ENCODE peak calls at places on chromosomes 11 and 22, in eight cellular contexts. D is A673, F is A549, C is hepatocyte, K is fibroblast of lung, M is IMR-90, P is psoas muscle, U is HCT116. T is an unnamed sample.

GRCh38 chr11:61059260-61059752 is 43.0 kb upstream of the CD5 start:
- DNase-seq in D (no peak), F (no peak), C (no peak), K (no peak), M (no peak), P (no peak), U (no peak), T (no peak)

GRCh38 chr11:124123587-124123986 is 8.3 kb downstream of the VWA5A start:
- DNase-seq in D (peak; percentile 29), F (no peak), C (peak; percentile 11), K (no peak), M (no peak), P (no peak), U (no peak), T (no peak)

GRCh38 chr11:17538731-17539130 is 5.5 kb downstream of the USH1C start:
- DNase-seq in D (no peak), F (no peak), C (no peak), K (no peak), M (no peak), P (peak; percentile 15), U (no peak), T (no peak)

GRCh38 chr22:42345458-42345857 is 75.0 kb upstream of the TCF20 start:
- DNase-seq in D (no peak), F (no peak), C (no peak), K (no peak), M (no peak), P (no peak), U (no peak), T (no peak)

GRCh38 chr11:130295657-130296056 is 19.1 kb downstream of the ZBTB44 start:
- DNase-seq in D (no peak), F (no peak), C (no peak), K (no peak), M (no peak), P (no peak), U (no peak), T (no peak)

GRCh38 chr11:94272738-94273313 is 31.6 kb upstream of the IZUMO1R start:
- DNase-seq in D (no peak), F (no peak), C (no peak), K (peak; percentile 43), M (no peak), P (no peak), U (no peak), T (no peak)

GRCh38 chr11:71268706-71269321 is 16.4 kb upstream of the SHANK2 start:
- DNase-seq in D (no peak), F (no peak), C (no peak), K (no peak), M (no peak), P (no peak), U (no peak), T (no peak)

GRCh38 chr11:9662273-9662672 is 1.6 kb upstream of the SWAP70 start:
- DNase-seq in D (no peak), F (no peak), C (no peak), K (no peak), M (no peak), P (no peak), U (no peak), T (no peak)

GRCh38 chr11:120333801-120334200 is 2.4 kb upstream of the ARHGEF12 start:
- DNase-seq in D (no peak), F (no peak), C (no peak), K (no peak), M (no peak), P (no peak), U (no peak), T (no peak)

GRCh38 chr22:27329471-27329870 is 472.1 kb downstream of the MN1 start:
- DNase-seq in D (no peak), F (no peak), C (no peak), K (no peak), M (no peak), P (no peak), U (no peak), T (no peak)

GRCh38 chr11:133945087-133945974 is 11.4 kb downstream of the IGSF9B start:
- DNase-seq in D (no peak), F (no peak), C (no peak), K (no peak), M (peak; percentile 14), P (no peak), U (no peak), T (peak; percentile 28)

GRCh38 chr22:43852605-43853327 is 9.5 kb downstream of the SULT4A1 start:
- DNase-seq in D (no peak), F (no peak), C (no peak), K (no peak), M (no peak), P (peak; percentile 52), U (no peak), T (no peak)

GRCh38 chr11:124865902-124866851 is 945 bp downstream of the ROBO3 start:
- DNase-seq in D (peak; percentile 60), F (no peak), C (peak; percentile 71), K (peak; percentile 27), M (peak; percentile 15), P (peak; percentile 72), U (no peak), T (peak; percentile 30)

GRCh38 chr11:69076129-69076791 is 27.5 kb downstream of the TPCN2 start:
- DNase-seq in D (no peak), F (no peak), C (no peak), K (peak; percentile 43), M (peak; percentile 68), P (no peak), U (no peak), T (peak; percentile 44)
- TF ChIP-seq CTCF in D (no peak), F (no peak), C (no peak), K (no peak), M (no peak), P (no peak), U (no peak), T (no peak)

GRCh38 chr11:73645570-73645969 is 811 bp upstream of the PLEKHB1 start:
- DNase-seq in D (no peak), F (no peak), C (no peak), K (no peak), M (no peak), P (no peak), U (no peak), T (no peak)
- H3K4me1 ChIP-seq in D (no peaks in the 10 kb centered on the region), F (no peaks in the 10 kb centered on the region), C (peaks cover 9% of the 10 kb centered on the region), K (no peaks in the 10 kb centered on the region), M (peaks cover 2% of the 10 kb centered on the region), P (peaks cover 3% of the 10 kb centered on the region), U (peaks cover 3% of the 10 kb centered on the region), T (peaks cover 5% of the 10 kb centered on the region)

GRCh38 chr11:57205046-57205671 is 23.4 kb downstream of the LRRC55 start:
- DNase-seq in D (no peak), F (peak; percentile 20), C (peak; percentile 28), K (peak; percentile 43), M (peak; percentile 62), P (peak; percentile 42), U (no peak), T (peak; percentile 10)
- TF ChIP-seq CTCF in D (no peak), F (no peak), C (peak; percentile 10), K (no peak), M (peak; percentile 38), P (peak; percentile 6), U (no peak), T (no peak)

DNA sequence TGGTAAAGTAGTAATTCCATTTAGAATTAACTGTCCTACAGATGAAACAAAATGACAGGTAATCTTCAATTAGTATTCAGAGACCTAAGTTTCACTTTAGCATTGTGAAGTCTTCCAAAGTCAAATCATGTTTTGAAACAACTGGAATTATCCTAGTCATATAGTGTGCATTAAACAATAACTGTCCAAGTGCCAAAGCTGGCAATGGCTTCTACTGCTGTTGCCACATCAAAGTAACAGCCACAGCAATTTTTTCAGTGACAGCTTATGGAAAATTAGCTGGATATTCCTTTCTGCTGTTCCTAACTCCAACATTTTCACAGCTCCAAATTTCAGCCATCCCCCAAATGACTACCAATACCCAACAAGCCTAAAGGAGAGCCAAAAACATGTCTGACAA is 45.2 kb upstream of the CCDC34 start:
- DNase-seq in D (no peak), F (no peak), C (no peak), K (no peak), M (no peak), P (no peak), U (no peak), T (no peak)
- H3K4me1 ChIP-seq in D (no peaks in the 10 kb centered on the region), F (peaks cover 76% of the 10 kb centered on the region), C (no peaks in the 10 kb centered on the region), K (peaks cover 3% of the 10 kb centered on the region), M (no peaks in the 10 kb centered on the region), P (no peaks in the 10 kb centered on the region), U (no peaks in the 10 kb centered on the region), T (peaks cover 5% of the 10 kb centered on the region)

GRCh38 chr11:112656772-112657428 is 304.3 kb upstream of the NCAM1 start:
- DNase-seq in D (peak; percentile 87), F (no peak), C (no peak), K (peak; percentile 44), M (peak; percentile 51), P (peak; percentile 64), U (peak; percentile 2), T (peak; percentile 12)

GRCh38 chr11:112652786-112653390 is 308.3 kb upstream of the NCAM1 start:
- DNase-seq in D (peak; percentile 47), F (no peak), C (no peak), K (peak; percentile 21), M (peak; percentile 10), P (no peak), U (no peak), T (no peak)

GRCh38 chr11:112658521-112658920 is 302.7 kb upstream of the NCAM1 start:
- DNase-seq in D (no peak), F (no peak), C (no peak), K (no peak), M (no peak), P (no peak), U (no peak), T (no peak)

GRCh38 chr11:112659185-112659584 is 302.0 kb upstream of the NCAM1 start:
- DNase-seq in D (no peak), F (no peak), C (no peak), K (no peak), M (no peak), P (no peak), U (no peak), T (no peak)

GRCh38 chr11:112655386-112655785 is 305.8 kb upstream of the NCAM1 start:
- DNase-seq in D (no peak), F (no peak), C (peak; percentile 44), K (peak; percentile 77), M (peak; percentile 2), P (peak; percentile 91), U (no peak), T (no peak)
- TF ChIP-seq CTCF in D (no peak), F (no peak), C (no peak), K (no peak), M (no peak), P (no peak), U (no peak), T (no peak)

GRCh38 chr11:35035894-35036408 is 103.0 kb upstream of the CD44 start:
- DNase-seq in D (peak; percentile 93), F (no peak), C (no peak), K (peak; percentile 91), M (peak; percentile 94), P (no peak), U (no peak), T (peak; percentile 74)
- H3K4me1 ChIP-seq in D (peaks cover 14% of the 10 kb centered on the region), F (peaks cover 30% of the 10 kb centered on the region), C (no peaks in the 10 kb centered on the region), K (peaks cover 20% of the 10 kb centered on the region), M (peaks cover 8% of the 10 kb centered on the region), P (peaks cover 12% of the 10 kb centered on the region), U (peaks cover 17% of the 10 kb centered on the region), T (peaks cover 55% of the 10 kb centered on the region)

GRCh38 chr11:99911116-99911515 is 776.0 kb upstream of the ARHGAP42 start:
- DNase-seq in D (peak; percentile 33), F (no peak), C (no peak), K (no peak), M (no peak), P (no peak), U (no peak), T (peak; percentile 19)
- TF ChIP-seq CTCF in D (peak; percentile 63), F (no peak), C (no peak), K (no peak), M (no peak), P (no peak), U (no peak), T (peak; percentile 46)

GRCh38 chr11:64613648-64614047 is 22.6 kb downstream of the SLC22A12 start:
- DNase-seq in D (no peak), F (no peak), C (no peak), K (no peak), M (no peak), P (no peak), U (no peak), T (no peak)
- H3K4me1 ChIP-seq in D (no peaks in the 10 kb centered on the region), F (no peaks in the 10 kb centered on the region), C (no peaks in the 10 kb centered on the region), K (no peaks in the 10 kb centered on the region), M (no peaks in the 10 kb centered on the region), P (no peaks in the 10 kb centered on the region), U (no peaks in the 10 kb centered on the region), T (no peaks in the 10 kb centered on the region)

T was measured in PC-3.